ENCODE peak calls at places on chromosomes 6 and 20, in eight cellular contexts. G is neural crest cell; E is activated CD4-positive, alpha-beta T cell treated with anti-CD3 and anti-CD28 coated beads, Interleukin-2, amount 50 U/mL, for 4 hours; S is GM03348; N is globus pallidus; F is mucosa of descending colon; T is non-pigmented ciliary epithelial cell; Q is NCI-H1105 treated with DMSO at 0.1 percent for 48 hours. C is an unnamed sample.

GRCh38 chr6:7528565-7528964 is 12.9 kb upstream of the DSP start:
- DNase-seq in G (no peak), E (no peak), S (peak), N (no peak), F (no peak), T (peak), Q (no peak), C (no peak)

GRCh38 chr20:44819936-44820335 is 9.6 kb upstream of the RIMS4 start:
- DNase-seq in G (no peak), E (no peak), S (no peak), N (no peak), F (no peak), T (no peak), Q (no peak), C (peak)

GRCh38 chr6:137323860-137324259 is 104.7 kb upstream of the IFNGR1 start:
- DNase-seq in G (no peak), E (no peak), S (no peak), N (no peak), F (no peak), T (no peak), Q (no peak), C (no peak)

GRCh38 chr6:104718672-104719071 is 141.0 kb downstream of the HACE1 start:
- DNase-seq in G (no peak), E (no peak), S (no peak), N (no peak), F (no peak), T (no peak), Q (no peak), C (no peak)

GRCh38 chr6:52423448-52423847 is 3.3 kb downstream of the EFHC1 start:
- DNase-seq in G (no peak), E (no peak), S (no peak), N (no peak), F (no peak), T (no peak), Q (no peak), C (no peak)

GRCh38 chr20:46139908-46140482 is 21.9 kb downstream of the CD40 start:
- DNase-seq in G (no peak), E (no peak), S (no peak), N (no peak), F (no peak), T (no peak), Q (peak), C (no peak)

GRCh38 chr6:14865609-14866100 is 380.2 kb upstream of the JARID2 start:
- DNase-seq in G (no peak), E (no peak), S (no peak), N (no peak), F (no peak), T (no peak), Q (no peak), C (no peak)

GRCh38 chr6:46510656-46511055 is 19.4 kb upstream of the RCAN2 start:
- DNase-seq in G (no peak), E (no peak), S (peak), N (peak), F (no peak), T (peak), Q (no peak), C (no peak)

GRCh38 chr6:7647504-7647903 is 57.5 kb downstream of the SNRNP48 start:
- DNase-seq in G (no peak), E (no peak), S (no peak), N (no peak), F (no peak), T (no peak), Q (no peak), C (no peak)

GRCh38 chr6:107079429-107079828 is 35.9 kb downstream of the BEND3 start:
- DNase-seq in G (no peak), E (no peak), S (no peak), N (no peak), F (no peak), T (no peak), Q (no peak), C (no peak)

GRCh38 chr6:83055366-83055964 is 10.2 kb downstream of the UBE3D start:
- DNase-seq in G (peak), E (peak), S (peak), N (peak), F (no peak), T (no peak), Q (peak), C (peak)

GRCh38 chr20:1776608-1777475 is 118.4 kb upstream of the SIRPA start:
- DNase-seq in G (peak), E (peak), S (peak), N (peak), F (peak), T (peak), Q (peak), C (peak)

GRCh38 chr6:131683479-131683878 is 17.7 kb downstream of the OR2A4 start:
- DNase-seq in G (no peak), E (no peak), S (no peak), N (no peak), F (no peak), T (no peak), Q (no peak), C (no peak)

GRCh38 chr6:164005312-164005711 is 590.8 kb downstream of the QKI start:
- DNase-seq in G (no peak), E (no peak), S (no peak), N (no peak), F (no peak), T (no peak), Q (no peak), C (no peak)

GRCh38 chr20:34880095-34880680 is 3.8 kb downstream of the ACSS2 start:
- DNase-seq in G (no peak), E (no peak), S (no peak), N (peak), F (no peak), T (no peak), Q (no peak), C (no peak)

GRCh38 chr6:163716690-163717089 is 302.2 kb downstream of the QKI start:
- DNase-seq in G (no peak), E (no peak), S (no peak), N (no peak), F (no peak), T (no peak), Q (no peak), C (no peak)

GRCh38 chr20:38139156-38139912 is 25.7 kb downstream of the TGM2 start:
- DNase-seq in G (no peak), E (no peak), S (no peak), N (no peak), F (peak), T (no peak), Q (no peak), C (no peak)

GRCh38 chr20:31844737-31845299 is 586 bp downstream of the FOXS1 start:
- DNase-seq in G (no peak), E (no peak), S (no peak), N (no peak), F (no peak), T (no peak), Q (no peak), C (no peak)

GRCh38 chr6:88124925-88125557 is 41.1 kb downstream of the CNR1 start:
- DNase-seq in G (no peak), E (no peak), S (no peak), N (no peak), F (no peak), T (no peak), Q (no peak), C (no peak)

GRCh38 chr6:111154981-111155380 is 67.7 kb downstream of the SLC16A10 start:
- DNase-seq in G (no peak), E (no peak), S (no peak), N (no peak), F (no peak), T (no peak), Q (no peak), C (no peak)

GRCh38 chr6:66355471-66355870 is 648.4 kb upstream of the EYS start:
- DNase-seq in G (no peak), E (no peak), S (no peak), N (no peak), F (no peak), T (no peak), Q (no peak), C (no peak)

GRCh38 chr6:144190593-144190992 is 40.3 kb downstream of the STX11 start:
- DNase-seq in G (no peak), E (no peak), S (peak), N (no peak), F (no peak), T (peak), Q (no peak), C (no peak)

GRCh38 chr20:17682103-17682888 is at the start of gene RRBP1:
- DNase-seq in G (peak), E (peak), S (peak), N (peak), F (peak), T (peak), Q (peak), C (peak)

GRCh38 chr20:39993737-39994136 is 695.3 kb downstream of the MAFB start:
- DNase-seq in G (no peak), E (no peak), S (no peak), N (no peak), F (no peak), T (no peak), Q (peak), C (no peak)

GRCh38 chr20:58696411-58696961 is 3.9 kb downstream of the NPEPL1 start:
- DNase-seq in G (no peak), E (no peak), S (no peak), N (no peak), F (no peak), T (no peak), Q (no peak), C (no peak)